ENCODE peak calls at places on chromosomes 4 and X, in seven cellular contexts. P is choroid plexus epithelial cell, Q is heart right ventricle, D is brain microvascular endothelial cell, R is adrenal gland, A is sigmoid colon, H is cardiac fibroblast. N is an unnamed sample.

GRCh38 chr4:138835833-138836521 is 179.6 kb upstream of the NOCT start:
- DNase-seq in H (peak), P (peak), R (no peak), Q (peak), D (peak), A (no peak), N (peak)

GRCh38 chr4:150647008-150647407 is 65.1 kb downstream of the MAB21L2 start:
- DNase-seq in A (no peak), Q (no peak), H (no peak), D (no peak), R (no peak), P (peak), N (no peak)

GRCh38 chr4:109675843-109676242 is 27.4 kb downstream of the CASP6 start:
- DNase-seq in Q (no peak), D (no peak), A (no peak), H (no peak), R (no peak), P (no peak), N (no peak)

GRCh38 chrX:42290608-42291007 is 367.3 kb upstream of the CASK start:
- DNase-seq in A (no peak), P (peak), Q (no peak), D (peak), H (peak), R (no peak), N (peak)

GRCh38 chr4:149426461-149426860 is 389.2 kb downstream of the IQCM start:
- DNase-seq in H (peak), R (no peak), Q (no peak), D (peak), A (no peak), P (peak), N (peak)

GRCh38 chr4:13413719-13414437 is 70.3 kb downstream of the RAB28 start:
- DNase-seq in R (no peak), Q (no peak), A (no peak), P (no peak), H (peak), D (no peak), N (no peak)

GRCh38 chrX:53317365-53318069 is 36.1 kb upstream of the IQSEC2 start:
- DNase-seq in R (peak), H (peak), Q (peak), A (peak), P (peak), D (peak), N (peak)

GRCh38 chr4:55345980-55346850 is at the start of gene SRD5A3:
- DNase-seq in R (peak), D (peak), A (peak), Q (peak), H (peak), P (peak), N (peak)

GRCh38 chrX:19684265-19684664 is 169.0 kb upstream of the MAP3K15 start:
- DNase-seq in Q (no peak), R (no peak), P (no peak), A (no peak), D (no peak), H (no peak), N (no peak)

GRCh38 chrX:34909151-34909550 is 33.4 kb upstream of the FAM47B start:
- DNase-seq in A (no peak), H (no peak), D (no peak), R (no peak), Q (no peak), P (no peak), N (no peak)

GRCh38 chrX:12319012-12319519 is 180.8 kb downstream of the FRMPD4 start:
- DNase-seq in P (no peak), A (no peak), R (no peak), D (no peak), Q (no peak), H (peak), N (no peak)

GRCh38 chr4:159227984-159228383 is 125.1 kb downstream of the RAPGEF2 start:
- DNase-seq in D (peak), Q (peak), H (peak), A (peak), R (peak), P (peak), N (peak)

GRCh38 chr4:16197842-16198241 is 28.4 kb downstream of the TAPT1 start:
- DNase-seq in D (no peak), P (no peak), R (no peak), Q (no peak), H (peak), A (no peak), N (no peak)

GRCh38 chr4:52979821-52980590 is 117.9 kb downstream of the RASL11B start:
- DNase-seq in P (no peak), A (no peak), R (no peak), Q (no peak), D (no peak), H (no peak), N (peak)

GRCh38 chr4:15855804-15856475 is 77.8 kb downstream of the CD38 start:
- DNase-seq in A (peak), Q (peak), H (peak), P (peak), D (peak), R (peak), N (no peak)

GRCh38 chr4:39975488-39976089 is 2.1 kb downstream of the PDS5A start:
- DNase-seq in Q (no peak), P (peak), H (peak), D (peak), A (no peak), R (no peak), N (peak)

DNA sequence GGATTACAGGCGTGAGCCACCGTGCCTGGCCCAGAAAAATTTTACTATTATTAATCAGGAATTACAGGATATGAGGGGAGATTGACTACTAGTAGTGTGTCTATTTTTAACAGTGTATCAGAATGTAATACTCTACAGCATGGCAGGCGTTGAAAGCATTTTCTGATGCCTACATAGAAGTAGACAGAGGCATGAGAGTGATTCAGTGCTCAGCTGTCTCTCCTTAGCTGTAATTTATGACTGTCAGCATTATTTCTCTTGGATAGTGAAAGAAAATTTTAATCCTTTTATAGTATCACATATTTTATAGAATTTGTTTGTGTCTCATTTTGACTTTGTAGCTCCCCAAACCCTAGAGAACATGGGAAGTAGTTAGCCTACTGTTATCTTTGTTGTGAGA is 20.7 kb downstream of the ARHGAP24 start:
- DNase-seq in A (no peak), P (no peak), H (no peak), R (no peak), D (no peak), Q (no peak), N (no peak)
- H3K4me3 ChIP-seq in A (no peak), P (no peak), H (no peak), R (no peak), D (no peak), Q (peak), N (no peak)

GRCh38 chrX:63511361-63511760 is 160.2 kb upstream of the SPIN4 start:
- DNase-seq in A (no peak), Q (no peak), D (no peak), H (no peak), R (no peak), P (no peak), N (peak)

GRCh38 chrX:63503541-63503940 is 152.4 kb upstream of the SPIN4 start:
- DNase-seq in R (no peak), Q (no peak), H (peak), A (no peak), D (peak), P (peak), N (peak)

GRCh38 chrX:63508668-63509067 is 157.5 kb upstream of the SPIN4 start:
- DNase-seq in D (no peak), P (no peak), H (no peak), A (no peak), Q (no peak), R (no peak), N (no peak)

GRCh38 chrX:63506320-63506719 is 155.2 kb upstream of the SPIN4 start:
- DNase-seq in D (no peak), H (peak), A (no peak), R (no peak), P (peak), Q (no peak), N (peak)
- TF ChIP-seq CTCF in D (peak), H (no peak), A (no peak), R (peak), P (peak), Q (no peak), N (peak)

GRCh38 chr4:988726-989721 is 2.2 kb downstream of the IDUA start:
- DNase-seq in R (peak), H (no peak), A (no peak), Q (peak), P (no peak), D (no peak), N (no peak)

GRCh38 chr4:985123-985830 is 1.6 kb upstream of the IDUA start:
- DNase-seq in D (no peak), Q (peak), R (peak), P (peak), H (peak), A (no peak), N (peak)

GRCh38 chr4:987689-988513 is 1.1 kb downstream of the IDUA start:
- DNase-seq in D (no peak), R (peak), H (no peak), A (no peak), Q (peak), P (no peak), N (no peak)

GRCh38 chr4:986428-986948 is 356 bp upstream of the IDUA start:
- DNase-seq in R (no peak), H (peak), D (no peak), Q (no peak), P (peak), A (no peak), N (no peak)

DNA sequence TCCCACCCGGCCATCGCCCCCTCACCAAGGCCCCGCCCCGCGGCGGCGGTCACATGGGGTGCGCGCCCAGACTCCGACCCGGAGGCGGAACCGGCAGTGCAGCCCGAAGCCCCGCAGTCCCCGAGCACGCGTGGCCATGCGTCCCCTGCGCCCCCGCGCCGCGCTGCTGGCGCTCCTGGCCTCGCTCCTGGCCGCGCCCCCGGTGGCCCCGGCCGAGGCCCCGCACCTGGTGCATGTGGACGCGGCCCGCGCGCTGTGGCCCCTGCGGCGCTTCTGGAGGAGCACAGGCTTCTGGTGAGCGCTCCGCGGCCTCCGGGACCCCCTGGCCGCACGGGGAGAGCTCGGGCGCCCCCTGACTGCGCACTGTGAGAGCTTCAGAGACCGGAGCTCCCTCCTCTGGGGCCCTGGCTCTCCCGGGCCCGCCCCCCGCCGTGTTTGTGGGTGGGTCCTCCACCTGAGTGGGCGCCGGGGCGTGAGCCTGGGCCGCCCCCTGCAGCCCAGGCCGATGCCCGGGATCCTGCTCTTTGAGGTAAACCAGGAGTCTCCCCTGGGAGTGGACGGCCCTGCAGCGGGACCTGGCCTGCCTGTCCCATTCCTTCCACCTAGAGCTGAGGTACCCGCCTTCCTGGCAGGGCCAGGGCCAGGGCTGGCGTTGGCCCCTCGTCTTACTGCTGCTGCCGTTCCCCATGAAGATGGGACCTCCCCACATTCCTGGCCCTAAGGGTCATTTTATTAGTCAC is at the start of gene IDUA:
- DNase-seq in A (peak), H (peak), Q (peak), R (peak), D (peak), P (peak), N (peak)
- H3K4me3 ChIP-seq in A (peak), H (peak), Q (peak), R (peak), D (peak), P (peak), N (peak)

GRCh38 chr4:161564230-161564834 is 599.5 kb downstream of the FSTL5 start:
- DNase-seq in R (no peak), A (no peak), Q (no peak), H (peak), D (no peak), P (peak), N (peak)
- TF ChIP-seq CTCF in R (peak), A (no peak), Q (no peak), H (no peak), D (peak), P (peak), N (peak)

GRCh38 chrX:55160685-55161552 is 59.2 kb upstream of the PAGE5 start:
- DNase-seq in Q (peak), P (peak), A (peak), H (peak), D (peak), R (peak), N (peak)

GRCh38 chrX:55163171-55163570 is 57.0 kb upstream of the PAGE5 start:
- DNase-seq in R (no peak), Q (no peak), H (no peak), D (no peak), P (no peak), A (no peak), N (no peak)

GRCh38 chrX:55161581-55161980 is 58.6 kb upstream of the PAGE5 start:
- DNase-seq in Q (no peak), R (no peak), H (no peak), D (no peak), P (no peak), A (no peak), N (no peak)

DNA sequence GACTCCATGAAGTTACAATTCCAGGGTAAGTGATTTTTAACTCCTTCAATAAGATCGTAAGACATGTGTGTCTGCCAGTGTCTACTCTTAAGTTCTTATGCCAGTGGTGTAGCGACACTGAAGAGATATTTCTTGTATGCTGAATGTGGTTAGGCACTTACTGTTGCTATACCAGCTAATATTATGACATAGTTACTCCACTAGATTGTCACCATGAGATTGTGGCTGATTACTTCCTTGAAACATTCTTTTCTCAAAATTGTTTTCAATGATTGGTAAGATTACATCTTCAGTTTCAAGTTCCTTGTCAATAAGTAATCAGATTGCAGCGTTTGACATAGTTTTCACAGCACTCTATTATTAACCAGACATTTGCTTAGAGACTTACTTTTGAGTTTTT is 60.6 kb upstream of the PAGE5 start:
- DNase-seq in P (no peak), Q (no peak), R (no peak), H (no peak), D (no peak), A (no peak), N (no peak)
- H3K4me3 ChIP-seq in P (no peak), Q (peak), R (no peak), H (no peak), D (no peak), A (no peak), N (no peak)

GRCh38 chr4:100372432-100372831 is 145.4 kb downstream of the EMCN start:
- DNase-seq in Q (no peak), P (peak), A (no peak), D (no peak), R (no peak), H (peak), N (peak)
- TF ChIP-seq CTCF in Q (no peak), P (peak), A (no peak), D (peak), R (peak), H (peak), N (peak)

GRCh38 chr4:121190389-121190788 is 26.3 kb upstream of the TNIP3 start:
- DNase-seq in A (no peak), P (no peak), H (no peak), D (no peak), Q (no peak), R (no peak), N (peak)

GRCh38 chr4:121191351-121191750 is 27.2 kb upstream of the TNIP3 start:
- DNase-seq in D (no peak), Q (no peak), R (no peak), H (no peak), P (no peak), A (no peak), N (no peak)

GRCh38 chr4:121192013-121192412 is 27.9 kb upstream of the TNIP3 start:
- DNase-seq in R (no peak), H (peak), Q (no peak), P (no peak), D (no peak), A (no peak), N (no peak)

GRCh38 chr4:121189811-121190210 is 25.7 kb upstream of the TNIP3 start:
- DNase-seq in R (no peak), Q (no peak), A (no peak), D (no peak), P (peak), H (no peak), N (no peak)

GRCh38 chr4:121192500-121192899 is 28.4 kb upstream of the TNIP3 start:
- DNase-seq in H (peak), A (no peak), R (no peak), Q (no peak), P (peak), D (peak), N (peak)
- H3K4me3 ChIP-seq in H (peak), A (no peak), R (no peak), Q (no peak), P (no peak), D (no peak), N (peak)